ENCODE peak calls at places on chromosomes 12 and 14, in ten cellular contexts. B is AG04450; J is right cardiac atrium; Y is LNCaP clone FGC; N is fibroblast of lung; D is progenitor cell of endocrine pancreas; C is NCI-H510A treated with DMSO at 0.1 percent for 48 hours; U is fibroblast of pulmonary artery; I is iris pigment epithelial cell; R is activated CD4-positive, alpha-beta T cell treated with anti-CD3 and anti-CD28 coated beads, Interleukin-2, amount 10 ng/mL, durations not matched to agents 7 days and 5 days. E is an unnamed sample.

GRCh38 chr12:69779928-69780327 is 41.3 kb downstream of the RAB3IP start:
- DNase-seq in I (peak), D (no peak), J (no peak), C (peak), N (peak), B (no peak), U (peak), Y (no peak), R (no peak), E (peak)

GRCh38 chr12:68451261-68452091 is 119.3 kb upstream of the MDM1 start:
- DNase-seq in N (peak), R (peak), Y (no peak), D (no peak), J (peak), I (peak), U (peak), B (peak), C (peak), E (peak)

GRCh38 chr12:85835810-85836715 is at the start of gene RASSF9:
- DNase-seq in B (peak), D (no peak), I (peak), N (peak), C (no peak), U (peak), J (peak), R (no peak), Y (peak), E (peak)

GRCh38 chr14:81406863-81407262 is 6.7 kb upstream of the STON2 start:
- DNase-seq in B (no peak), D (no peak), Y (peak), U (peak), J (no peak), N (peak), C (no peak), I (peak), R (no peak), E (peak)

GRCh38 chr12:89319111-89319510 is 33.2 kb downstream of the DUSP6 start:
- DNase-seq in U (peak), Y (no peak), C (no peak), J (no peak), R (no peak), I (no peak), D (no peak), B (peak), N (peak), E (no peak)

GRCh38 chr14:24206260-24207103 is 986 bp downstream of the TSSK4 start:
- DNase-seq in I (no peak), D (no peak), B (no peak), J (no peak), R (no peak), U (no peak), Y (no peak), C (no peak), N (no peak), E (no peak)

GRCh38 chr12:109876406-109876805 is 3.9 kb downstream of the GLTP start:
- DNase-seq in I (no peak), Y (no peak), N (no peak), R (no peak), J (no peak), U (no peak), C (no peak), D (no peak), B (no peak), E (no peak)

GRCh38 chr12:125183187-125184067 is 118.2 kb downstream of the AACS start:
- DNase-seq in J (peak), N (peak), U (peak), Y (no peak), I (peak), D (peak), R (peak), C (peak), B (peak), E (peak)

GRCh38 chr14:75831971-75832370 is 149.8 kb downstream of the TGFB3 start:
- DNase-seq in Y (peak), I (peak), C (peak), D (no peak), B (no peak), U (peak), R (no peak), J (no peak), N (peak), E (no peak)

GRCh38 chr12:72057330-72057911 is 118.8 kb downstream of the TPH2 start:
- DNase-seq in R (no peak), N (no peak), D (no peak), I (peak), B (no peak), U (peak), Y (no peak), C (peak), J (no peak), E (no peak)

GRCh38 chr14:103073367-103073875 is 10.6 kb upstream of the LBHD2 start:
- DNase-seq in R (no peak), N (no peak), D (no peak), J (no peak), C (no peak), U (no peak), I (no peak), Y (no peak), B (no peak), E (no peak)

GRCh38 chr12:102542816-102543448 is 62.6 kb upstream of the IGF1 start:
- DNase-seq in B (no peak), N (peak), Y (no peak), U (no peak), J (peak), I (no peak), C (no peak), D (no peak), R (no peak), E (no peak)

GRCh38 chr14:92511472-92512247 is 1.9 kb upstream of the RIN3 start:
- DNase-seq in N (peak), J (no peak), D (no peak), B (peak), C (no peak), I (peak), Y (no peak), U (peak), R (no peak), E (peak)

GRCh38 chr14:69880051-69880487 is 853 bp downstream of the SMOC1 start:
- DNase-seq in I (peak), J (no peak), D (no peak), U (no peak), N (peak), R (no peak), Y (no peak), C (peak), B (no peak), E (no peak)

GRCh38 chr12:101089271-101089670 is 120.8 kb downstream of the SLC5A8 start:
- DNase-seq in R (no peak), B (no peak), D (no peak), J (no peak), I (no peak), U (no peak), N (no peak), Y (no peak), C (no peak), E (no peak)

GRCh38 chr12:56629459-56630179 is 507 bp downstream of the BAZ2A start:
- DNase-seq in B (no peak), C (no peak), U (no peak), D (peak), I (peak), J (peak), R (peak), N (no peak), Y (no peak), E (no peak)

GRCh38 chr14:103641181-103641580 is 12.2 kb downstream of the KLC1 start:
- DNase-seq in U (no peak), B (no peak), C (no peak), D (no peak), I (peak), Y (no peak), R (no peak), N (peak), J (no peak), E (peak)

GRCh38 chr12:124461241-124461673 is 106.2 kb downstream of the NCOR2 start:
- DNase-seq in C (no peak), J (no peak), N (no peak), D (no peak), B (no peak), I (no peak), R (no peak), Y (no peak), U (no peak), E (no peak)

GRCh38 chr12:77569876-77570275 is 260.8 kb upstream of the NAV3 start:
- DNase-seq in U (no peak), D (no peak), C (no peak), N (no peak), Y (no peak), R (no peak), B (no peak), J (no peak), I (no peak), E (no peak)

GRCh38 chr12:79547735-79548347 is 142.9 kb downstream of the PAWR start:
- DNase-seq in C (peak), B (no peak), N (peak), J (no peak), U (peak), I (peak), R (peak), D (no peak), Y (no peak), E (peak)

GRCh38 chr14:68916358-68916757 is 62.7 kb downstream of the ACTN1 start:
- DNase-seq in J (no peak), R (no peak), C (no peak), B (no peak), U (no peak), N (no peak), D (no peak), I (no peak), Y (no peak), E (no peak)

GRCh38 chr12:98741229-98741614 is 96.1 kb downstream of the APAF1 start:
- DNase-seq in Y (no peak), N (no peak), I (no peak), C (no peak), D (no peak), J (no peak), B (no peak), U (no peak), R (no peak), E (no peak)

GRCh38 chr12:124929649-124930419 is 15.4 kb upstream of the UBC start:
- DNase-seq in B (no peak), D (no peak), N (no peak), R (no peak), U (no peak), C (no peak), I (no peak), Y (no peak), J (no peak), E (no peak)

GRCh38 chr12:123948401-123949117 is 24.1 kb downstream of the CCDC92 start:
- DNase-seq in C (no peak), Y (no peak), I (no peak), B (no peak), U (no peak), J (no peak), D (no peak), R (no peak), N (no peak), E (no peak)

GRCh38 chr12:16670456-16671050 is 64.6 kb upstream of the LMO3 start:
- DNase-seq in J (no peak), I (peak), N (no peak), R (no peak), D (no peak), U (peak), B (no peak), C (no peak), Y (no peak), E (no peak)

GRCh38 chr14:100955201-100955600 is 51.7 kb upstream of the RTL1 start:
- DNase-seq in J (no peak), U (peak), D (no peak), C (no peak), I (peak), B (peak), R (no peak), N (peak), Y (no peak), E (peak)

GRCh38 chr12:123200414-123200813 is 32.5 kb downstream of the MPHOSPH9 start:
- DNase-seq in U (no peak), Y (no peak), J (no peak), N (no peak), I (no peak), B (no peak), R (no peak), D (no peak), C (no peak), E (no peak)

GRCh38 chr12:14327717-14328116 is 37.8 kb upstream of the ATF7IP start:
- DNase-seq in C (no peak), R (no peak), I (peak), U (peak), Y (no peak), N (no peak), D (no peak), J (no peak), B (no peak), E (peak)

GRCh38 chr12:88896958-88897357 is 316.7 kb upstream of the KITLG start:
- DNase-seq in D (no peak), R (no peak), B (peak), Y (no peak), I (no peak), J (no peak), U (peak), N (peak), C (no peak), E (peak)

GRCh38 chr12:23640754-23641153 is 308.7 kb downstream of the SOX5 start:
- DNase-seq in Y (no peak), D (no peak), N (no peak), R (no peak), I (no peak), B (no peak), C (peak), U (no peak), J (no peak), E (no peak)

GRCh38 chr14:56666716-56667115 is 87.1 kb downstream of the TMEM260 start:
- DNase-seq in C (no peak), I (peak), B (no peak), Y (no peak), J (no peak), U (peak), N (peak), D (no peak), R (no peak), E (no peak)

E was measured in stromal cell of bone marrow.